ENCODE peak calls at places on chromosomes 3 and 15, in nine cellular contexts. One of them, this sample, is unnamed.

GRCh38 chr3:13219077-13219901 is 146.1 kb upstream of the IQSEC1 start:
- DNase-seq in lower leg skin: no peak
- DNase-seq in astrocyte: no peak
- DNase-seq in adrenal gland: no peak
- DNase-seq in brain microvascular endothelial cell: no peak
- DNase-seq in left ventricle myocardium inferior: no peak
- DNase-seq in foreskin fibroblast: no peak
- DNase-seq in heart right ventricle: no peak
- DNase-seq in A549: no peak
- DNase-seq in this sample: no peak

GRCh38 chr3:65210026-65210814 is 522.4 kb upstream of the ADAMTS9 start:
- DNase-seq in lower leg skin: no peak
- DNase-seq in astrocyte: no peak
- DNase-seq in adrenal gland: no peak
- DNase-seq in brain microvascular endothelial cell: no peak
- DNase-seq in left ventricle myocardium inferior: no peak
- DNase-seq in foreskin fibroblast: peak
- DNase-seq in heart right ventricle: no peak
- DNase-seq in A549: no peak
- DNase-seq in this sample: no peak

GRCh38 chr3:168096210-168096795 is 579 bp upstream of the GOLIM4 start:
- DNase-seq in lower leg skin: peak
- DNase-seq in astrocyte: peak
- DNase-seq in adrenal gland: peak
- DNase-seq in brain microvascular endothelial cell: peak
- DNase-seq in left ventricle myocardium inferior: peak
- DNase-seq in foreskin fibroblast: peak
- DNase-seq in heart right ventricle: no peak
- DNase-seq in A549: peak
- DNase-seq in this sample: peak

GRCh38 chr3:27905625-27906024 is 183.5 kb upstream of the EOMES start:
- DNase-seq in lower leg skin: no peak
- DNase-seq in astrocyte: no peak
- DNase-seq in adrenal gland: no peak
- DNase-seq in brain microvascular endothelial cell: no peak
- DNase-seq in left ventricle myocardium inferior: no peak
- DNase-seq in foreskin fibroblast: no peak
- DNase-seq in heart right ventricle: no peak
- DNase-seq in A549: no peak
- DNase-seq in this sample: no peak

GRCh38 chr3:107884719-107885460 is 205.9 kb downstream of the CD47 start:
- DNase-seq in lower leg skin: no peak
- DNase-seq in astrocyte: peak
- DNase-seq in adrenal gland: no peak
- DNase-seq in brain microvascular endothelial cell: no peak
- DNase-seq in left ventricle myocardium inferior: no peak
- DNase-seq in foreskin fibroblast: peak
- DNase-seq in heart right ventricle: peak
- DNase-seq in A549: no peak
- DNase-seq in this sample: peak

GRCh38 chr3:184679056-184679502 is 32.8 kb downstream of the MAGEF1 start:
- DNase-seq in lower leg skin: no peak
- DNase-seq in astrocyte: no peak
- DNase-seq in adrenal gland: no peak
- DNase-seq in brain microvascular endothelial cell: no peak
- DNase-seq in left ventricle myocardium inferior: peak
- DNase-seq in foreskin fibroblast: no peak
- DNase-seq in heart right ventricle: peak
- DNase-seq in A549: no peak
- DNase-seq in this sample: no peak

GRCh38 chr15:91068966-91069365 is 31.1 kb upstream of the SV2B start:
- DNase-seq in lower leg skin: no peak
- DNase-seq in astrocyte: no peak
- DNase-seq in adrenal gland: no peak
- DNase-seq in brain microvascular endothelial cell: no peak
- DNase-seq in left ventricle myocardium inferior: no peak
- DNase-seq in foreskin fibroblast: no peak
- DNase-seq in heart right ventricle: no peak
- DNase-seq in A549: no peak
- DNase-seq in this sample: no peak

GRCh38 chr3:71536376-71536965 is 47.1 kb downstream of the FOXP1 start:
- DNase-seq in lower leg skin: no peak
- DNase-seq in astrocyte: peak
- DNase-seq in adrenal gland: no peak
- DNase-seq in brain microvascular endothelial cell: no peak
- DNase-seq in left ventricle myocardium inferior: no peak
- DNase-seq in foreskin fibroblast: peak
- DNase-seq in heart right ventricle: no peak
- DNase-seq in A549: no peak
- DNase-seq in this sample: no peak

GRCh38 chr3:21573291-21573690 is 177.7 kb downstream of the ZNF385D start:
- DNase-seq in lower leg skin: no peak
- DNase-seq in astrocyte: peak
- DNase-seq in adrenal gland: no peak
- DNase-seq in brain microvascular endothelial cell: no peak
- DNase-seq in left ventricle myocardium inferior: no peak
- DNase-seq in foreskin fibroblast: peak
- DNase-seq in heart right ventricle: no peak
- DNase-seq in A549: no peak
- DNase-seq in this sample: no peak

GRCh38 chr3:65899226-65899625 is 139.5 kb downstream of the MAGI1 start:
- DNase-seq in lower leg skin: no peak
- DNase-seq in astrocyte: no peak
- DNase-seq in adrenal gland: no peak
- DNase-seq in brain microvascular endothelial cell: no peak
- DNase-seq in left ventricle myocardium inferior: no peak
- DNase-seq in foreskin fibroblast: no peak
- DNase-seq in heart right ventricle: no peak
- DNase-seq in A549: no peak
- DNase-seq in this sample: no peak

GRCh38 chr15:39235084-39235795 is 345.6 kb upstream of the THBS1 start:
- DNase-seq in lower leg skin: no peak
- DNase-seq in astrocyte: peak
- DNase-seq in adrenal gland: no peak
- DNase-seq in brain microvascular endothelial cell: no peak
- DNase-seq in left ventricle myocardium inferior: no peak
- DNase-seq in foreskin fibroblast: peak
- DNase-seq in heart right ventricle: no peak
- DNase-seq in A549: no peak
- DNase-seq in this sample: peak

GRCh38 chr15:101027273-101027901 is 108.2 kb downstream of the LRRK1 start:
- DNase-seq in lower leg skin: peak
- DNase-seq in astrocyte: no peak
- DNase-seq in adrenal gland: no peak
- DNase-seq in brain microvascular endothelial cell: no peak
- DNase-seq in left ventricle myocardium inferior: no peak
- DNase-seq in foreskin fibroblast: no peak
- DNase-seq in heart right ventricle: peak
- DNase-seq in A549: no peak
- DNase-seq in this sample: no peak

GRCh38 chr3:84836961-84837360 is 121.8 kb upstream of the CADM2 start:
- DNase-seq in lower leg skin: no peak
- DNase-seq in astrocyte: no peak
- DNase-seq in adrenal gland: no peak
- DNase-seq in brain microvascular endothelial cell: no peak
- DNase-seq in left ventricle myocardium inferior: no peak
- DNase-seq in foreskin fibroblast: no peak
- DNase-seq in heart right ventricle: peak
- DNase-seq in A549: no peak
- DNase-seq in this sample: no peak

GRCh38 chr15:98853593-98854420 is 153.8 kb downstream of the PGPEP1L start:
- DNase-seq in lower leg skin: no peak
- DNase-seq in astrocyte: no peak
- DNase-seq in adrenal gland: no peak
- DNase-seq in brain microvascular endothelial cell: no peak
- DNase-seq in left ventricle myocardium inferior: no peak
- DNase-seq in foreskin fibroblast: peak
- DNase-seq in heart right ventricle: no peak
- DNase-seq in A549: no peak
- DNase-seq in this sample: no peak

GRCh38 chr3:108067768-108068167 is 23.1 kb downstream of the CD47 start:
- DNase-seq in lower leg skin: no peak
- DNase-seq in astrocyte: peak
- DNase-seq in adrenal gland: no peak
- DNase-seq in brain microvascular endothelial cell: no peak
- DNase-seq in left ventricle myocardium inferior: no peak
- DNase-seq in foreskin fibroblast: no peak
- DNase-seq in heart right ventricle: no peak
- DNase-seq in A549: no peak
- DNase-seq in this sample: no peak

GRCh38 chr3:17181413-17181907 is 296.7 kb downstream of the PLCL2 start:
- DNase-seq in lower leg skin: no peak
- DNase-seq in astrocyte: no peak
- DNase-seq in adrenal gland: no peak
- DNase-seq in brain microvascular endothelial cell: no peak
- DNase-seq in left ventricle myocardium inferior: no peak
- DNase-seq in foreskin fibroblast: no peak
- DNase-seq in heart right ventricle: no peak
- DNase-seq in A549: no peak
- DNase-seq in this sample: no peak

GRCh38 chr3:17179381-17180205 is 294.8 kb downstream of the PLCL2 start:
- DNase-seq in lower leg skin: no peak
- DNase-seq in astrocyte: peak
- DNase-seq in adrenal gland: no peak
- DNase-seq in brain microvascular endothelial cell: peak
- DNase-seq in left ventricle myocardium inferior: no peak
- DNase-seq in foreskin fibroblast: no peak
- DNase-seq in heart right ventricle: peak
- DNase-seq in A549: no peak
- DNase-seq in this sample: no peak

GRCh38 chr3:17182158-17182557 is 297.4 kb downstream of the PLCL2 start:
- DNase-seq in lower leg skin: no peak
- DNase-seq in astrocyte: no peak
- DNase-seq in adrenal gland: no peak
- DNase-seq in brain microvascular endothelial cell: no peak
- DNase-seq in left ventricle myocardium inferior: no peak
- DNase-seq in foreskin fibroblast: no peak
- DNase-seq in heart right ventricle: no peak
- DNase-seq in A549: no peak
- DNase-seq in this sample: no peak

GRCh38 chr3:17175187-17175839 is 290.6 kb downstream of the PLCL2 start:
- DNase-seq in lower leg skin: no peak
- DNase-seq in astrocyte: peak
- DNase-seq in adrenal gland: no peak
- DNase-seq in brain microvascular endothelial cell: peak
- DNase-seq in left ventricle myocardium inferior: no peak
- DNase-seq in foreskin fibroblast: peak
- DNase-seq in heart right ventricle: no peak
- DNase-seq in A549: no peak
- DNase-seq in this sample: peak

GRCh38 chr3:17176757-17177156 is 292.0 kb downstream of the PLCL2 start:
- DNase-seq in lower leg skin: no peak
- DNase-seq in astrocyte: no peak
- DNase-seq in adrenal gland: no peak
- DNase-seq in brain microvascular endothelial cell: no peak
- DNase-seq in left ventricle myocardium inferior: no peak
- DNase-seq in foreskin fibroblast: no peak
- DNase-seq in heart right ventricle: no peak
- DNase-seq in A549: no peak
- DNase-seq in this sample: no peak
- TF ChIP-seq CTCF in lower leg skin: no peak
- TF ChIP-seq CTCF in astrocyte: peak
- TF ChIP-seq CTCF in adrenal gland: no peak
- TF ChIP-seq CTCF in brain microvascular endothelial cell: peak
- TF ChIP-seq CTCF in left ventricle myocardium inferior: no peak
- TF ChIP-seq CTCF in foreskin fibroblast: no peak
- TF ChIP-seq CTCF in heart right ventricle: peak
- TF ChIP-seq CTCF in A549: no peak
- TF ChIP-seq CTCF in this sample: no peak

GRCh38 chr3:101577276-101577675 is 3.3 kb downstream of the PCNP start:
- DNase-seq in lower leg skin: no peak
- DNase-seq in astrocyte: no peak
- DNase-seq in adrenal gland: no peak
- DNase-seq in brain microvascular endothelial cell: no peak
- DNase-seq in left ventricle myocardium inferior: no peak
- DNase-seq in foreskin fibroblast: no peak
- DNase-seq in heart right ventricle: no peak
- DNase-seq in A549: no peak
- DNase-seq in this sample: no peak
- H3K4me3 ChIP-seq in lower leg skin: no peak
- H3K4me3 ChIP-seq in astrocyte: no peak
- H3K4me3 ChIP-seq in adrenal gland: no peak
- H3K4me3 ChIP-seq in brain microvascular endothelial cell: no peak
- H3K4me3 ChIP-seq in left ventricle myocardium inferior: peak
- H3K4me3 ChIP-seq in foreskin fibroblast: no peak
- H3K4me3 ChIP-seq in heart right ventricle: no peak
- H3K4me3 ChIP-seq in A549: no peak
- H3K4me3 ChIP-seq in this sample: no peak

GRCh38 chr15:32649336-32649735 is 7.8 kb downstream of the SCG5 start:
- DNase-seq in lower leg skin: no peak
- DNase-seq in astrocyte: no peak
- DNase-seq in adrenal gland: no peak
- DNase-seq in brain microvascular endothelial cell: peak
- DNase-seq in left ventricle myocardium inferior: no peak
- DNase-seq in foreskin fibroblast: peak
- DNase-seq in heart right ventricle: no peak
- DNase-seq in A549: peak
- DNase-seq in this sample: no peak
- TF ChIP-seq CTCF in lower leg skin: no peak
- TF ChIP-seq CTCF in astrocyte: peak
- TF ChIP-seq CTCF in adrenal gland: no peak
- TF ChIP-seq CTCF in brain microvascular endothelial cell: peak
- TF ChIP-seq CTCF in left ventricle myocardium inferior: no peak
- TF ChIP-seq CTCF in foreskin fibroblast: peak
- TF ChIP-seq CTCF in heart right ventricle: no peak
- TF ChIP-seq CTCF in A549: peak
- TF ChIP-seq CTCF in this sample: peak

DNA sequence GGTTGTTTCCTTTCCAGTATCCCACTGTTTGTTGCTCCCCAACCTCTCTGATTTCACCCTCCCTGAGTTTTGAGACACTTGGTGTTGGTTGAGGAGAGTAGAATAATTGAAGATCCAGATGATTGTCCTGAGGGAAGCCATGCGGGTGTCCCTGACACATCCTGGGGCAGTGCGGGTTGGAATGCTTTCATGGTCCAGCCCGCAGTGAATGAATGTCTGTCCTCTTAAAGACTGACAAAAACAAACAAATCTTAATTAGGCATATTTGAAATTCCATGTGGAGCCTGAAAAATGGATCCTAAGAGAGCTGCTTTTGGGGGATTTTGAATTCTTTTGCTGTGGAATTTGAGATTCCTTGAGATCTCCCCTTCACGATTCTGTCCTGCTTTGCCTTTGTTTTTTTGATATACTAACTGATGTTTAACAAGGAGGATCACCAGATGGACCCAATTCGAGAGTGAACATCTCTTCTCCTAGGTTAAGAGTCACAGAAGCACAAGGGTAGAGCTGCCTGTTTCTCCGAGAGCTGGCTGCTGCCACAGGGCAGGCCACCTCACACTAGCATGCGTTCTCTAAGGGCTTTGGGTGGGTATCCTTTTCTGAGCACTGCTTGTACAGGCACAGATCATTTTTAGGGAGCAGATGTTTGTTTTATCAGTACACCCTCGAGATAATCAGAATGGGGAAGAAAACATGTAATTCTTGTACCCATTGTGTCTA is 47.4 kb downstream of the GPR171 start:
- DNase-seq in lower leg skin: no peak
- DNase-seq in astrocyte: no peak
- DNase-seq in adrenal gland: no peak
- DNase-seq in brain microvascular endothelial cell: no peak
- DNase-seq in left ventricle myocardium inferior: no peak
- DNase-seq in foreskin fibroblast: peak
- DNase-seq in heart right ventricle: no peak
- DNase-seq in A549: no peak
- DNase-seq in this sample: no peak
- H3K4me3 ChIP-seq in lower leg skin: no peak
- H3K4me3 ChIP-seq in astrocyte: no peak
- H3K4me3 ChIP-seq in adrenal gland: no peak
- H3K4me3 ChIP-seq in brain microvascular endothelial cell: no peak
- H3K4me3 ChIP-seq in left ventricle myocardium inferior: no peak
- H3K4me3 ChIP-seq in foreskin fibroblast: no peak
- H3K4me3 ChIP-seq in heart right ventricle: no peak
- H3K4me3 ChIP-seq in A549: no peak
- H3K4me3 ChIP-seq in this sample: no peak

GRCh38 chr3:129176051-129176450 is 7.6 kb downstream of the CNBP start:
- DNase-seq in lower leg skin: no peak
- DNase-seq in astrocyte: no peak
- DNase-seq in adrenal gland: no peak
- DNase-seq in brain microvascular endothelial cell: no peak
- DNase-seq in left ventricle myocardium inferior: no peak
- DNase-seq in foreskin fibroblast: no peak
- DNase-seq in heart right ventricle: no peak
- DNase-seq in A549: no peak
- DNase-seq in this sample: no peak
- TF ChIP-seq CTCF in lower leg skin: no peak
- TF ChIP-seq CTCF in astrocyte: no peak
- TF ChIP-seq CTCF in adrenal gland: no peak
- TF ChIP-seq CTCF in brain microvascular endothelial cell: no peak
- TF ChIP-seq CTCF in left ventricle myocardium inferior: no peak
- TF ChIP-seq CTCF in foreskin fibroblast: no peak
- TF ChIP-seq CTCF in heart right ventricle: no peak
- TF ChIP-seq CTCF in A549: no peak
- TF ChIP-seq CTCF in this sample: no peak